ENCODE peak calls at places on chromosomes 6 and 20, in six cellular contexts. B is type B pancreatic cell, F is GM13976, L is spleen, C is breast epithelium, J is GM10248. O is an unnamed sample.
A peak's percentile ranks its signal among the peaks of the same experiment; 100 is the strongest.

GRCh38 chr6:51271615-51272014 is 452.9 kb downstream of the TFAP2B start:
- DNase-seq in C (no peak), F (no peak), L (no peak), B (no peak), J (no peak), O (no peak)

GRCh38 chr6:97765480-97765879 is 482.5 kb upstream of the MMS22L start:
- DNase-seq in F (no peak), L (no peak), B (no peak), C (no peak), J (no peak), O (no peak)

GRCh38 chr6:158086706-158087518 is 81.2 kb downstream of the SERAC1 start:
- DNase-seq in L (no peak), F (no peak), B (peak; percentile 49), C (no peak), J (no peak), O (no peak)

GRCh38 chr6:26033132-26033941 is 53.9 kb upstream of the HFE start:
- DNase-seq in F (peak; percentile 87), C (no peak), B (no peak), L (peak; percentile 94), J (peak; percentile 88), O (peak; percentile 81)

GRCh38 chr6:80528115-80528514 is 421.6 kb downstream of the BCKDHB start:
- DNase-seq in C (no peak), L (no peak), B (no peak), J (no peak), F (no peak), O (no peak)

GRCh38 chr6:100144991-100145390 is 151.0 kb upstream of the MCHR2 start:
- DNase-seq in C (no peak), L (no peak), B (no peak), J (no peak), F (no peak), O (no peak)

GRCh38 chr20:63140683-63141433 is 75.1 kb downstream of the YTHDF1 start:
- DNase-seq in L (peak; percentile 56), F (no peak), B (no peak), J (no peak), C (no peak), O (no peak)

GRCh38 chr6:74780831-74781230 is 425.0 kb downstream of the COL12A1 start:
- DNase-seq in C (no peak), F (no peak), L (no peak), J (no peak), B (no peak), O (no peak)

GRCh38 chr20:1861347-1861987 is 33.7 kb upstream of the SIRPA start:
- DNase-seq in J (no peak), B (no peak), L (no peak), C (no peak), F (no peak), O (no peak)

GRCh38 chr20:47319517-47320252 is 36.8 kb downstream of the ZMYND8 start:
- DNase-seq in C (peak; percentile 90), F (no peak), B (peak; percentile 75), L (no peak), J (no peak), O (no peak)

GRCh38 chr6:112466378-112467151 is 119.4 kb downstream of the RFPL4B start:
- DNase-seq in L (no peak), B (no peak), C (no peak), F (no peak), J (no peak), O (no peak)

GRCh38 chr6:14857501-14857900 is 388.4 kb upstream of the JARID2 start:
- DNase-seq in F (peak; percentile 58), L (peak; percentile 92), B (no peak), J (peak; percentile 44), C (no peak), O (peak; percentile 93)

GRCh38 chr20:13220857-13221297 is at the start of gene ISM1:
- DNase-seq in F (peak; percentile 54), B (peak; percentile 70), J (peak; percentile 30), L (peak; percentile 69), C (no peak), O (peak; percentile 50)

GRCh38 chr6:168686831-168687730 is 246.1 kb downstream of the SMOC2 start:
- DNase-seq in B (no peak), F (no peak), J (no peak), C (no peak), L (no peak), O (no peak)

GRCh38 chr20:13681248-13682125 is 42.8 kb upstream of the TASP1 start:
- DNase-seq in F (peak; percentile 38), J (peak; percentile 54), C (no peak), B (no peak), L (no peak), O (no peak)

GRCh38 chr20:57061058-57061900 is 205.2 kb downstream of the BMP7 start:
- DNase-seq in B (no peak), F (no peak), C (no peak), L (no peak), J (no peak), O (peak; percentile 14)

GRCh38 chr20:31746068-31746878 is 7.2 kb downstream of the TPX2 start:
- DNase-seq in B (no peak), L (no peak), F (peak; percentile 27), J (no peak), C (no peak), O (no peak)

GRCh38 chr6:164926686-164927085 is 382.7 kb downstream of the C6orf118 start:
- DNase-seq in J (no peak), F (no peak), C (no peak), L (no peak), B (no peak), O (no peak)

DNA sequence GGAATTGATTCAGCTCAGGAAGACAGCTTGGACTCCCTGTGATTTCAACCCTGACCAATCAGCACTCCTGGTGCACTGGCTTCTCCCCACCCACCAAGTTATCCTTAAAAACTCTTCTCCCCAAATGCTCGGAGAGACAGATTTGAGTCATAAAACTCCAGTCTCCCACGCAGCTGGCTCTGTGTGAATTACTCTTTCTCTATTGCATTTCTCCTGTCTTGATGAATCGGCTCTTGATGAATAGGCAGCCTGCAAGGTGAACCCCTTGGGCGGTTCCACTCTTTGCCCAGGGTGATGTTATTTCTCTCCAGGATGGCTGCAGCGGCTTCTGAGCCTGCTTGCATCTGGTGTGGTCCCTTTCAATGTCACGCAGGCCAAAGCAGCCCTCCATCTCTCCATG is 12.4 kb downstream of the SLC52A3 start:
- DNase-seq in J (no peak), F (no peak), B (no peak), C (no peak), L (peak; percentile 24), O (no peak)
- TF ChIP-seq CTCF in J (no peak), F (no peak), B (no peak), C (no peak), L (no peak), O (no peak)

GRCh38 chr6:104855507-104855906 is 4.2 kb downstream of the HACE1 start:
- DNase-seq in B (no peak), L (no peak), F (no peak), J (no peak), C (no peak), O (no peak)

GRCh38 chr6:104860221-104860620 is 502 bp upstream of the HACE1 start:
- DNase-seq in B (no peak), J (no peak), F (no peak), L (no peak), C (no peak), O (no peak)

GRCh38 chr6:104862456-104862855 is 2.7 kb upstream of the HACE1 start:
- DNase-seq in L (no peak), J (no peak), F (no peak), B (no peak), C (no peak), O (no peak)

GRCh38 chr6:104859225-104860146 is at the start of gene HACE1:
- DNase-seq in J (peak; percentile 94), F (peak; percentile 94), C (peak; percentile 82), B (peak; percentile 91), L (peak; percentile 97), O (peak; percentile 94)
- TF ChIP-seq CTCF in J (no peak), F (no peak), C (no peak), B (peak; percentile 62), L (peak; percentile 26), O (no peak)

GRCh38 chr6:166786704-166787293 is 159.7 kb upstream of the RPS6KA2 start:
- DNase-seq in C (no peak), J (peak; percentile 72), F (peak; percentile 78), L (no peak), B (no peak), O (peak; percentile 14)
- TF ChIP-seq CTCF in C (peak; percentile 33), J (peak; percentile 53), F (peak; percentile 48), L (peak; percentile 68), B (peak; percentile 92), O (peak; percentile 91)

GRCh38 chr20:50153500-50154377 is at the start of gene PEDS1:
- DNase-seq in J (peak; percentile 99), C (peak; percentile 90), B (peak; percentile 93), L (peak; percentile 97), F (peak; percentile 99), O (peak; percentile 84)

GRCh38 chr20:50149481-50150254 is 3.9 kb downstream of the PEDS1 start:
- DNase-seq in L (no peak), F (no peak), J (no peak), B (no peak), C (no peak), O (no peak)

GRCh38 chr20:50151034-50151743 is 2.3 kb downstream of the PEDS1 start:
- DNase-seq in B (no peak), F (no peak), J (no peak), C (no peak), L (no peak), O (no peak)

GRCh38 chr20:50153153-50153499 is 397 bp downstream of the PEDS1 start:
- DNase-seq in B (no peak), L (no peak), C (no peak), J (no peak), F (no peak), O (no peak)

GRCh38 chr20:50152394-50153152 is 950 bp downstream of the PEDS1 start:
- DNase-seq in F (no peak), J (no peak), C (no peak), B (no peak), L (no peak), O (no peak)
- TF ChIP-seq CTCF in F (peak; percentile 5), J (no peak), C (no peak), B (no peak), L (no peak), O (no peak)

DNA sequence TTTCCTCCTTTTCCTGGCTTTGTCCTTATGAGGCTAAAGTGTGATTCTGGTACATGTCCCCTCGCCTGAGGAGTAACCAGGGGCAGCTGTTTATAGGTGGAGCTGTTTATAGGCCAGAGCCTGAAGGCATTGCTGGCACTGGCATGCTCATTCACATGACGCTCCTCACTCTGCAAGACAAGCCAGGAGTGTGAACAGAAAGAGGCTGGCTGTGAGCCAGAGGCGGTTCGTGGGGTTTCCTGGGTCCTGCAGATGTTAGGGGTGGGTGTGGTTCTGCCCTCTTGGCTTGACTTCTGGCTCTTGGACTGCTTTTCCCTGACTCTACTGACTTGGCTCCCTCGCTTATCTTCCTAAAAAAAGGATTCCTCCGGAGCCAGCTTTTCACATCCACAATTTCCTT is 12.8 kb upstream of the MDFI start:
- DNase-seq in L (no peak), C (no peak), J (no peak), B (no peak), F (no peak), O (peak; percentile 22)
- TF ChIP-seq CTCF in L (no peak), C (no peak), J (no peak), B (no peak), F (no peak), O (no peak)